ENCODE peak calls at places on chromosomes 7 and 10, in seven cellular contexts. S is IMR-90, T is tibial nerve, L is lower leg skin, Y is spleen, V is K562, B is uterus. A is an unnamed sample.

GRCh38 chr10:83539528-83540308 is 599.6 kb upstream of the GHITM start:
- DNase-seq in S (no peak), T (peak; percentile 30), L (no peak), Y (no peak), V (no peak), B (peak; percentile 72), A (peak; percentile 70)

GRCh38 chr7:44622342-44623151 is 16.1 kb downstream of the OGDH start:
- DNase-seq in S (peak; percentile 59), T (no peak), L (no peak), Y (no peak), V (no peak), B (no peak), A (no peak)

GRCh38 chr10:12727832-12728215 is 273.7 kb downstream of the CCDC3 start:
- DNase-seq in S (no peak), T (no peak), L (no peak), Y (no peak), V (no peak), B (no peak), A (no peak)

GRCh38 chr10:110458583-110458920 is 39.2 kb upstream of the DUSP5 start:
- DNase-seq in S (no peak), T (no peak), L (no peak), Y (peak; percentile 63), V (no peak), B (no peak), A (no peak)

GRCh38 chr10:34024708-34025425 is 690.4 kb upstream of the NRP1 start:
- DNase-seq in S (no peak), T (no peak), L (peak; percentile 25), Y (no peak), V (peak; percentile 27), B (no peak), A (peak; percentile 28)

GRCh38 chr7:100247152-100247757 is 27.5 kb downstream of the PVRIG start:
- DNase-seq in S (peak; percentile 86), T (no peak), L (no peak), Y (no peak), V (peak; percentile 63), B (no peak), A (no peak)

GRCh38 chr7:37481722-37482288 is 33.1 kb upstream of the ELMO1 start:
- DNase-seq in S (no peak), T (no peak), L (no peak), Y (no peak), V (no peak), B (no peak), A (no peak)

GRCh38 chr7:86647340-86648094 is 3.8 kb downstream of the GRM3 start:
- DNase-seq in S (no peak), T (no peak), L (no peak), Y (no peak), V (no peak), B (no peak), A (no peak)

GRCh38 chr7:22002731-22003130 is 57.0 kb upstream of the CDCA7L start:
- DNase-seq in S (no peak), T (no peak), L (no peak), Y (no peak), V (no peak), B (no peak), A (no peak)

GRCh38 chr10:50470798-50471582 is 152.8 kb downstream of the SGMS1 start:
- DNase-seq in S (peak; percentile 17), T (no peak), L (no peak), Y (no peak), V (no peak), B (no peak), A (no peak)

GRCh38 chr7:116167177-116167576 is 43.2 kb upstream of the TES start:
- DNase-seq in S (no peak), T (no peak), L (no peak), Y (no peak), V (no peak), B (no peak), A (no peak)

GRCh38 chr7:1755783-1756626 is 85.9 kb downstream of the ELFN1 start:
- DNase-seq in S (no peak), T (no peak), L (no peak), Y (peak; percentile 64), V (no peak), B (no peak), A (no peak)

GRCh38 chr10:90862908-90863514 is 5.2 kb upstream of the HTR7 start:
- DNase-seq in S (peak; percentile 47), T (no peak), L (no peak), Y (no peak), V (no peak), B (no peak), A (no peak)

GRCh38 chr10:90871279-90871760 is 454 bp upstream of the RPP30 start:
- DNase-seq in S (peak; percentile 81), T (no peak), L (no peak), Y (no peak), V (peak; percentile 71), B (peak; percentile 22), A (peak; percentile 66)

GRCh38 chr10:90860790-90861189 is 3.0 kb upstream of the HTR7 start:
- DNase-seq in S (no peak), T (no peak), L (no peak), Y (no peak), V (no peak), B (no peak), A (no peak)

GRCh38 chr10:90866050-90866598 is 5.7 kb upstream of the RPP30 start:
- DNase-seq in S (no peak), T (no peak), L (no peak), Y (no peak), V (no peak), B (no peak), A (no peak)

GRCh38 chr10:90865400-90865799 is 6.4 kb upstream of the RPP30 start:
- DNase-seq in S (peak; percentile 36), T (no peak), L (no peak), Y (no peak), V (no peak), B (no peak), A (no peak)
- TF ChIP-seq CTCF in S (peak; percentile 40), T (peak; percentile 37), L (no peak), Y (no peak), V (peak; percentile 36), B (no peak), A (no peak)

GRCh38 chr10:2800178-2800577 is 267.2 kb upstream of the PFKP start:
- DNase-seq in S (no peak), T (no peak), L (no peak), Y (no peak), V (no peak), B (no peak), A (no peak)

DNA sequence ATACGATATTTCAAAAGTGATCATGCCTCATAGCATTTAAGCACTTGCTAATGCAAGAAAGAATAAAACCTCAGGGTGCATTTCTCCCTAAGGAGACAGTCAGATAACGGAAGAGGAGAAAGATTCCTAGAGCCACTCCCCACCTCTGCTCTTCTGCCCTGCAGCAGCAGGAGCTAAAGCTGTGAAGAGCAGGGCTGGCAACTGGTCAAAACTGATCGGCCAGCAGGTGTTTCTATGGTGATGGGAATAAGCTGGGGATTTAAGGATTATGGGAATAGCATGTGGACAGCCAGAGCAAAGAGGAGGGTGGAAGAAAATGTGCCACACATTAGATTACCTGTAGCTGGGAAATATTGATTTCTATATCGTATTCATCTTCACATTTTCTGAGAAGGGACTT is 269.0 kb upstream of the PFKP start:
- DNase-seq in S (no peak), T (no peak), L (no peak), Y (no peak), V (no peak), B (no peak), A (no peak)
- TF ChIP-seq POLR2A in S (no peak), T (no peak), L (no peak), Y (no peak), V (no peak), B (no peak), A (no peak)

GRCh38 chr7:106952175-106952657 is 87.1 kb downstream of the PIK3CG start:
- DNase-seq in S (no peak), T (no peak), L (no peak), Y (no peak), V (no peak), B (no peak), A (no peak)

GRCh38 chr7:106944035-106944665 is 79.1 kb downstream of the PIK3CG start:
- DNase-seq in S (no peak), T (no peak), L (no peak), Y (no peak), V (no peak), B (no peak), A (no peak)

GRCh38 chr7:106952658-106953231 is 87.7 kb downstream of the PIK3CG start:
- DNase-seq in S (no peak), T (no peak), L (peak; percentile 35), Y (no peak), V (peak; percentile 72), B (no peak), A (no peak)

GRCh38 chr7:106947244-106947728 is 82.2 kb downstream of the PIK3CG start:
- DNase-seq in S (peak; percentile 83), T (peak; percentile 38), L (peak; percentile 26), Y (no peak), V (peak; percentile 90), B (peak; percentile 45), A (peak; percentile 85)
- TF ChIP-seq CTCF in S (peak; percentile 86), T (peak; percentile 57), L (no peak), Y (peak; percentile 67), V (peak; percentile 99), B (peak; percentile 72), A (peak; percentile 68)

GRCh38 chr10:11298116-11298515 is 280.4 kb downstream of the CELF2 start:
- DNase-seq in S (no peak), T (no peak), L (no peak), Y (no peak), V (no peak), B (no peak), A (no peak)
- TF ChIP-seq POLR2A in S (no peak), T (no peak), L (no peak), Y (no peak), V (no peak), B (no peak), A (no peak)

A was measured in testis.